ENCODE peak calls at places on chromosomes 3 and 15, in four cellular contexts. One of them, this sample, is unnamed.

GRCh38 chr3:150577854-150578253 is 25.3 kb upstream of the SELENOT start:
- DNase-seq in adipocyte: no peak
- DNase-seq in mesendoderm: no peak
- DNase-seq in IMR-90: no peak
- DNase-seq in this sample: no peak

GRCh38 chr3:149527531-149528343 is 53.2 kb downstream of the TM4SF4 start:
- DNase-seq in adipocyte: no peak
- DNase-seq in mesendoderm: peak
- DNase-seq in IMR-90: peak
- DNase-seq in this sample: peak

GRCh38 chr15:82570721-82571519 is 30.7 kb upstream of the RPS17 start:
- DNase-seq in adipocyte: no peak
- DNase-seq in mesendoderm: peak
- DNase-seq in IMR-90: peak
- DNase-seq in this sample: peak

GRCh38 chr3:73746610-73747009 is 121.9 kb upstream of the PDZRN3 start:
- DNase-seq in adipocyte: no peak
- DNase-seq in mesendoderm: no peak
- DNase-seq in IMR-90: no peak
- DNase-seq in this sample: no peak

GRCh38 chr3:46725663-46726314 is 8.1 kb upstream of the PRSS50 start:
- DNase-seq in adipocyte: peak
- DNase-seq in mesendoderm: no peak
- DNase-seq in IMR-90: peak
- DNase-seq in this sample: peak

GRCh38 chr3:71210257-71211002 is 373.1 kb downstream of the FOXP1 start:
- DNase-seq in adipocyte: peak
- DNase-seq in mesendoderm: peak
- DNase-seq in IMR-90: peak
- DNase-seq in this sample: peak

GRCh38 chr3:106963446-106963845 is 413.8 kb upstream of the CCDC54 start:
- DNase-seq in adipocyte: peak
- DNase-seq in mesendoderm: no peak
- DNase-seq in IMR-90: peak
- DNase-seq in this sample: peak

GRCh38 chr15:31024330-31024729 is 32.9 kb upstream of the MTMR10 start:
- DNase-seq in adipocyte: peak
- DNase-seq in mesendoderm: peak
- DNase-seq in IMR-90: peak
- DNase-seq in this sample: peak

GRCh38 chr15:24878153-24878552 is 76.6 kb upstream of the SNRPN start:
- DNase-seq in adipocyte: no peak
- DNase-seq in mesendoderm: no peak
- DNase-seq in IMR-90: peak
- DNase-seq in this sample: peak

GRCh38 chr3:46930945-46931403 is 45.6 kb downstream of the CCDC12 start:
- DNase-seq in adipocyte: peak
- DNase-seq in mesendoderm: peak
- DNase-seq in IMR-90: no peak
- DNase-seq in this sample: no peak

GRCh38 chr3:124778061-124778460 is 47.8 kb downstream of the UMPS start:
- DNase-seq in adipocyte: no peak
- DNase-seq in mesendoderm: no peak
- DNase-seq in IMR-90: no peak
- DNase-seq in this sample: no peak

GRCh38 chr15:37045859-37046318 is 54.5 kb downstream of the MEIS2 start:
- DNase-seq in adipocyte: no peak
- DNase-seq in mesendoderm: peak
- DNase-seq in IMR-90: no peak
- DNase-seq in this sample: no peak

GRCh38 chr3:129560931-129561594 is 18.1 kb downstream of the H1-8 start:
- DNase-seq in adipocyte: peak
- DNase-seq in mesendoderm: no peak
- DNase-seq in IMR-90: peak
- DNase-seq in this sample: peak

DNA sequence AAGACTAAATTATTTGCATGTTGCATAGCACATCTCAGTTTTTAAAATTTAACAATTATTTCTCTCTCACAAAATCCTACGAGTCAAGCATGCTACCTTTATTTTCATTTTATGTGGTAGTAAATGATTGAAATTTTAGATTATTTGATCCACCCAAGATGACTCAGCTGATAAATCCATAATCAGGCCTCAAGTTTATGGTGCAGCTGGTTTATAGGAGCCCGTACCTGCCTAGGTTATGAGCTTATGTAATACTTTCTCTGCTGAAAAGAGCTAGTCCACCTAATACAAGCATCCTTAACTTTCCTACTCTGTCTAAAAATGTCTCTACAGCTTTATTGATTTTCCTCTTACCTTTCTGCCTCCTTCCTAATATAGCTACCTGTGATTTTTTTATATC is 41.2 kb downstream of the SLC2A2 start:
- DNase-seq in adipocyte: no peak
- DNase-seq in mesendoderm: no peak
- DNase-seq in IMR-90: no peak
- DNase-seq in this sample: no peak
- H3K9ac ChIP-seq in adipocyte: no peak
- H3K9ac ChIP-seq in mesendoderm: no peak
- H3K9ac ChIP-seq in IMR-90: no peak
- H3K9ac ChIP-seq in this sample: no peak

DNA sequence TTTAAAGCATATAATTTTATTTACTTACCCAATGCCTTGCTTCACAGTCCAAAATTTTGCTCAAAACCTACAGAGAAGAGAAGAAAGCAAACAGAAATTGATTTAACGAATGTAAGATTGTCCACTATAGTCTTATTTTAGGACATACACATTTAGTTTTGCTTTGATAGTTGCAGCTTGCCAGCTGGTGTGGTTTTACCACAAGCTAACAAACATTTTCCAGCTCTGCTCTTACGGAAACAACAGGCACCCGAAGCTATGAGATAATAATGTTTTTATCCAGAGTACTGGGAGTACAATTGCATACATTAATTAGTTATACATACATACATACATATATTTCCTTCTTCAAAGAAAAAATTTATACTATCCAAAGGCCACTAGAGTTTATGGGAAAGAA is 10.4 kb downstream of the BCL6 start:
- DNase-seq in adipocyte: no peak
- DNase-seq in mesendoderm: no peak
- DNase-seq in IMR-90: no peak
- DNase-seq in this sample: peak
- H3K9ac ChIP-seq in adipocyte: peak
- H3K9ac ChIP-seq in mesendoderm: no peak
- H3K9ac ChIP-seq in IMR-90: no peak
- H3K9ac ChIP-seq in this sample: no peak

GRCh38 chr3:55486101-55486856 is 827 bp downstream of the WNT5A start:
- DNase-seq in adipocyte: peak
- DNase-seq in mesendoderm: peak
- DNase-seq in IMR-90: peak
- DNase-seq in this sample: peak
- H3K9ac ChIP-seq in adipocyte: peak
- H3K9ac ChIP-seq in mesendoderm: peak
- H3K9ac ChIP-seq in IMR-90: peak
- H3K9ac ChIP-seq in this sample: peak

GRCh38 chr15:80159301-80159700 is 6.5 kb downstream of the FAH start:
- DNase-seq in adipocyte: no peak
- DNase-seq in mesendoderm: no peak
- DNase-seq in IMR-90: no peak
- DNase-seq in this sample: no peak

GRCh38 chr15:80160570-80161156 is 7.9 kb downstream of the FAH start:
- DNase-seq in adipocyte: peak
- DNase-seq in mesendoderm: peak
- DNase-seq in IMR-90: peak
- DNase-seq in this sample: peak

GRCh38 chr15:80161473-80162016 is 8.7 kb downstream of the FAH start:
- DNase-seq in adipocyte: no peak
- DNase-seq in mesendoderm: no peak
- DNase-seq in IMR-90: no peak
- DNase-seq in this sample: no peak

GRCh38 chr15:80162059-80162554 is 9.3 kb downstream of the FAH start:
- DNase-seq in adipocyte: peak
- DNase-seq in mesendoderm: no peak
- DNase-seq in IMR-90: peak
- DNase-seq in this sample: no peak

GRCh38 chr15:80159811-80160569 is 7.2 kb downstream of the FAH start:
- DNase-seq in adipocyte: no peak
- DNase-seq in mesendoderm: no peak
- DNase-seq in IMR-90: peak
- DNase-seq in this sample: peak
- H3K9ac ChIP-seq in adipocyte: peak
- H3K9ac ChIP-seq in mesendoderm: no peak
- H3K9ac ChIP-seq in IMR-90: no peak
- H3K9ac ChIP-seq in this sample: no peak

GRCh38 chr15:88403461-88403860 is 63.7 kb downstream of the MRPL46 start:
- DNase-seq in adipocyte: no peak
- DNase-seq in mesendoderm: peak
- DNase-seq in IMR-90: no peak
- DNase-seq in this sample: no peak
- H3K9ac ChIP-seq in adipocyte: no peak
- H3K9ac ChIP-seq in mesendoderm: no peak
- H3K9ac ChIP-seq in IMR-90: no peak
- H3K9ac ChIP-seq in this sample: no peak

GRCh38 chr15:48176957-48177356 is 1.1 kb downstream of the MYEF2 start:
- DNase-seq in adipocyte: no peak
- DNase-seq in mesendoderm: no peak
- DNase-seq in IMR-90: no peak
- DNase-seq in this sample: no peak

GRCh38 chr15:48177875-48178611 is at the start of gene MYEF2:
- DNase-seq in adipocyte: peak
- DNase-seq in mesendoderm: peak
- DNase-seq in IMR-90: peak
- DNase-seq in this sample: peak

GRCh38 chr15:48178612-48178931 is 477 bp upstream of the MYEF2 start:
- DNase-seq in adipocyte: no peak
- DNase-seq in mesendoderm: no peak
- DNase-seq in IMR-90: no peak
- DNase-seq in this sample: no peak

GRCh38 chr15:48176097-48176496 is 2.0 kb downstream of the MYEF2 start:
- DNase-seq in adipocyte: no peak
- DNase-seq in mesendoderm: no peak
- DNase-seq in IMR-90: peak
- DNase-seq in this sample: peak

DNA sequence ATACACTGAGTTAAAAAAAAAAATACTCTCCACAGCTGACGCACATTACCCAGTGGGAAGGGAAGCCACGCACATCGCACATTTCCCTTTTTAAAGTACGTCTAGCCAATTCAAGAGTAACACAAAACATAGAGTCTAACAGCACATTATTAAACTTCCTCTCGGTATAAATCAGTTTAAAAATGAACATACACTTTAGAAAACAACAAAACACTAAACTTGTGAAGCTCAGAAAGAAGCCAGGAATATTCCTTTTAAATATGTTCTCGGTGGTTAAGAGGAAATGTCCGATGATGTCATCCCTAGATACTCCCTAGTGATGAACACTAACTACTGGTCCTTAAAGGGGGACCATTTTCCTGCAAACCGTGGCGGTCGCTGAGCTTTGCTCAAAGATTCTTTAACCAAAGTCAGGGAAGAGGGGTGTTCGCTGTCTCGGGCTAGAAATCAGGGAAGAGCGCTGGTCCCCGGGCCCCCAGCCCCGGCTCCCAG is 666 bp downstream of the MYEF2 start:
- DNase-seq in adipocyte: peak
- DNase-seq in mesendoderm: peak
- DNase-seq in IMR-90: peak
- DNase-seq in this sample: peak
- H3K9ac ChIP-seq in adipocyte: peak
- H3K9ac ChIP-seq in mesendoderm: peak
- H3K9ac ChIP-seq in IMR-90: peak
- H3K9ac ChIP-seq in this sample: peak

GRCh38 chr15:94844533-94845390 is 613.4 kb downstream of the MCTP2 start:
- DNase-seq in adipocyte: peak
- DNase-seq in mesendoderm: peak
- DNase-seq in IMR-90: no peak
- DNase-seq in this sample: peak

GRCh38 chr15:94847325-94847724 is 616.0 kb downstream of the MCTP2 start:
- DNase-seq in adipocyte: no peak
- DNase-seq in mesendoderm: no peak
- DNase-seq in IMR-90: no peak
- DNase-seq in this sample: no peak

GRCh38 chr15:94843060-94843459 is 611.7 kb downstream of the MCTP2 start:
- DNase-seq in adipocyte: no peak
- DNase-seq in mesendoderm: no peak
- DNase-seq in IMR-90: no peak
- DNase-seq in this sample: no peak

GRCh38 chr15:94844188-94844532 is 612.8 kb downstream of the MCTP2 start:
- DNase-seq in adipocyte: no peak
- DNase-seq in mesendoderm: no peak
- DNase-seq in IMR-90: no peak
- DNase-seq in this sample: no peak

DNA sequence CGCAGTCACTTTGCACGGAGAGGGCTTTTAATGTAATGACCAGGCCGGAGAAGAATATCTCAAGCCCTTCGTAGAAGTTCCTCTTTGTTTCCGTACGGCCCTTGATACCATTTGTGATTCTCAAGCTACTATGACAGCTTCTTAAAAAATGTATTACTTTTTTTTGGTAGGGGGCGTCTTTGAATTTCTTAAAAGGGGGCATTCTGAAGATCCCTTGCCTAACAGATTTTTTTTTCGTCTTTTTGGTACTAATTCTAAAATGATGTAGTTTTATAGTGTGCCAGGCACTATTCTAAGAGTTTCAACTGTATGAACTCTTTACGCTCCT is 614.0 kb downstream of the MCTP2 start:
- DNase-seq in adipocyte: no peak
- DNase-seq in mesendoderm: no peak
- DNase-seq in IMR-90: no peak
- DNase-seq in this sample: no peak
- H3K9ac ChIP-seq in adipocyte: peak
- H3K9ac ChIP-seq in mesendoderm: peak
- H3K9ac ChIP-seq in IMR-90: no peak
- H3K9ac ChIP-seq in this sample: no peak